ENCODE peak calls at places on chromosomes 5 and 9, in nine cellular contexts. I is CD8-positive, alpha-beta T cell; J is stimulated activated CD8-positive, alpha-beta memory T cell treated with anti-CD3 and anti-CD28 coated beads, Interleukin-15, amount 100 ng/mL, for 4 hours; Z is dermis blood vessel endothelial cell; F is DMS79; O is Panc1; Q is NCI-H187; X is HuH-7.5; P is SW 1271. K is an unnamed sample.

GRCh38 chr9:95985656-95986055 is 110.2 kb downstream of the ERCC6L2 start:
- DNase-seq in Z (no peak), I (no peak), X (no peak), F (no peak), Q (no peak), J (no peak), O (no peak), P (no peak), K (no peak)

GRCh38 chr9:136045595-136046554 is 49.2 kb downstream of the NACC2 start:
- DNase-seq in J (no peak), O (no peak), F (no peak), Z (no peak), I (no peak), X (no peak), P (no peak), Q (no peak), K (no peak)

GRCh38 chr9:84170521-84171141 is 169.9 kb downstream of the SLC28A3 start:
- DNase-seq in O (no peak), Q (no peak), Z (peak), P (peak), F (no peak), I (no peak), X (no peak), J (no peak), K (peak)

GRCh38 chr5:175772747-175773533 is 98.4 kb upstream of the CPLX2 start:
- DNase-seq in F (no peak), O (no peak), Z (no peak), J (no peak), I (no peak), P (no peak), Q (no peak), X (no peak), K (no peak)

GRCh38 chr9:8917978-8918739 is 1118.6 kb upstream of the DMAC1 start:
- DNase-seq in O (no peak), J (no peak), X (no peak), P (no peak), Z (no peak), I (no peak), F (peak), Q (peak), K (no peak)

GRCh38 chr5:53537711-53538110 is 22.7 kb upstream of the NDUFS4 start:
- DNase-seq in X (no peak), Q (no peak), J (no peak), P (no peak), F (no peak), O (no peak), I (no peak), Z (no peak), K (no peak)

GRCh38 chr5:135313946-135314345 is 85.1 kb downstream of the MACROH2A1 start:
- DNase-seq in X (no peak), O (no peak), P (no peak), Z (no peak), Q (no peak), I (no peak), F (no peak), J (no peak), K (no peak)

GRCh38 chr9:35675732-35676392 is 2.1 kb downstream of the CA9 start:
- DNase-seq in P (no peak), I (peak), Z (peak), X (no peak), F (no peak), Q (no peak), O (no peak), J (no peak), K (no peak)

GRCh38 chr5:151047814-151048425 is 27.5 kb downstream of the GPX3 start:
- DNase-seq in I (peak), Z (peak), J (no peak), Q (no peak), O (no peak), F (no peak), X (no peak), P (no peak), K (no peak)

GRCh38 chr9:27065288-27065687 is 43.7 kb upstream of the TEK start:
- DNase-seq in X (peak), O (no peak), P (no peak), Z (peak), F (no peak), I (no peak), J (no peak), Q (no peak), K (no peak)

GRCh38 chr9:3059781-3060468 is 216.0 kb upstream of the PUM3 start:
- DNase-seq in O (no peak), Z (no peak), P (no peak), I (no peak), Q (no peak), F (no peak), J (no peak), X (no peak), K (no peak)

GRCh38 chr9:91451431-91452270 is 28.0 kb upstream of the NFIL3 start:
- DNase-seq in I (no peak), P (no peak), Q (no peak), Z (no peak), J (no peak), F (no peak), X (no peak), O (no peak), K (no peak)

GRCh38 chr5:143471666-143472411 is 68.4 kb upstream of the NR3C1 start:
- DNase-seq in Z (no peak), I (no peak), Q (no peak), J (no peak), F (no peak), P (no peak), X (no peak), O (no peak), K (no peak)

GRCh38 chr5:67377651-67378050 is 181.1 kb upstream of the CD180 start:
- DNase-seq in X (no peak), F (peak), I (no peak), P (no peak), Z (no peak), J (no peak), Q (peak), O (no peak), K (no peak)

GRCh38 chr5:107241841-107242240 is 428.9 kb downstream of the EFNA5 start:
- DNase-seq in Q (no peak), Z (no peak), O (no peak), F (no peak), I (no peak), X (no peak), P (no peak), J (no peak), K (no peak)

GRCh38 chr5:32720295-32720694 is 9.2 kb downstream of the NPR3 start:
- DNase-seq in J (no peak), Z (no peak), I (no peak), P (no peak), O (no peak), Q (no peak), X (no peak), F (no peak), K (no peak)

GRCh38 chr9:129617167-129617566 is 3.7 kb downstream of the C9orf50 start:
- DNase-seq in I (no peak), O (no peak), P (peak), Z (peak), X (peak), J (no peak), Q (no peak), F (no peak), K (no peak)